ENCODE peak calls at places on chromosomes 3 and 15, in six cellular contexts. F is AG10803, T is HEK293T, C is transverse colon, U is NCI-H1436, N is D341Med. Q is an unnamed sample.

GRCh38 chr15:84034831-84035753 is 200.5 kb upstream of the GOLGA6L4 start:
- DNase-seq in N (peak), C (no peak), U (no peak), T (peak), F (peak), Q (peak)

GRCh38 chr3:45496550-45496949 is 98.0 kb upstream of the LIMD1 start:
- DNase-seq in U (no peak), C (no peak), N (peak), F (peak), T (no peak), Q (no peak)

GRCh38 chr15:86894269-86894668 is 814.6 kb downstream of the AGBL1 start:
- DNase-seq in F (no peak), U (no peak), T (no peak), N (no peak), C (no peak), Q (no peak)

GRCh38 chr3:104519968-104520655 is 846.6 kb upstream of the ALCAM start:
- DNase-seq in U (no peak), C (no peak), T (no peak), F (no peak), N (no peak), Q (no peak)

GRCh38 chr15:68271854-68272471 is 5.6 kb upstream of the FEM1B start:
- DNase-seq in U (no peak), C (no peak), N (no peak), F (peak), T (peak), Q (no peak)

GRCh38 chr15:80662756-80663553 is 32.2 kb upstream of the ABHD17C start:
- DNase-seq in U (no peak), N (no peak), C (peak), T (no peak), F (no peak), Q (no peak)

GRCh38 chr15:20348900-20349773 is 192.5 kb downstream of the GOLGA6L6 start:
- DNase-seq in C (no peak), T (no peak), N (peak), U (no peak), F (no peak), Q (no peak)

GRCh38 chr15:76865548-76865991 is 39.6 kb downstream of the SCAPER start:
- DNase-seq in T (no peak), F (no peak), C (no peak), N (no peak), U (no peak), Q (no peak)

GRCh38 chr3:20924646-20925395 is 738.8 kb upstream of the SGO1 start:
- DNase-seq in U (no peak), C (no peak), N (no peak), F (peak), T (no peak), Q (no peak)

GRCh38 chr3:128845119-128845518 is 34.3 kb upstream of the ACAD9 start:
- DNase-seq in T (no peak), F (no peak), N (no peak), U (no peak), C (no peak), Q (peak)

GRCh38 chr3:4801924-4802323 is 177.3 kb upstream of the BHLHE40 start:
- DNase-seq in C (no peak), U (no peak), N (no peak), T (no peak), F (no peak), Q (no peak)

GRCh38 chr3:157572559-157573270 is 69.5 kb upstream of the VEPH1 start:
- DNase-seq in C (peak), N (peak), T (peak), F (peak), U (peak), Q (peak)